ENCODE peak calls at places on chromosomes 1 and 21, in eight cellular contexts. One of them, this sample, is unnamed.

GRCh38 chr1:46030876-46031660 is 101.4 kb downstream of the PIK3R3 start:
- DNase-seq in esophagus muscularis mucosa: no peak
- DNase-seq in OCI-LY7: no peak
- DNase-seq in fibroblast of mammary gland: peak
- DNase-seq in chondrocyte: peak
- DNase-seq in fibroblast of the aortic adventitia: no peak
- DNase-seq in transverse colon: no peak
- DNase-seq in mucosa of descending colon: no peak
- DNase-seq in this sample: peak

GRCh38 chr1:228996286-228996685 is 261.0 kb downstream of the RHOU start:
- DNase-seq in esophagus muscularis mucosa: no peak
- DNase-seq in OCI-LY7: no peak
- DNase-seq in fibroblast of mammary gland: no peak
- DNase-seq in chondrocyte: no peak
- DNase-seq in fibroblast of the aortic adventitia: no peak
- DNase-seq in transverse colon: no peak
- DNase-seq in mucosa of descending colon: no peak
- DNase-seq in this sample: no peak

GRCh38 chr21:37564924-37565529 is 198.5 kb downstream of the DYRK1A start:
- DNase-seq in esophagus muscularis mucosa: peak
- DNase-seq in OCI-LY7: no peak
- DNase-seq in fibroblast of mammary gland: no peak
- DNase-seq in chondrocyte: no peak
- DNase-seq in fibroblast of the aortic adventitia: no peak
- DNase-seq in transverse colon: no peak
- DNase-seq in mucosa of descending colon: no peak
- DNase-seq in this sample: peak

GRCh38 chr1:88763649-88764406 is 79.8 kb downstream of the PKN2 start:
- DNase-seq in esophagus muscularis mucosa: no peak
- DNase-seq in OCI-LY7: no peak
- DNase-seq in fibroblast of mammary gland: peak
- DNase-seq in chondrocyte: no peak
- DNase-seq in fibroblast of the aortic adventitia: peak
- DNase-seq in transverse colon: no peak
- DNase-seq in mucosa of descending colon: no peak
- DNase-seq in this sample: no peak

GRCh38 chr21:33478182-33478581 is 1.6 kb downstream of the TMEM50B start:
- DNase-seq in esophagus muscularis mucosa: no peak
- DNase-seq in OCI-LY7: no peak
- DNase-seq in fibroblast of mammary gland: no peak
- DNase-seq in chondrocyte: no peak
- DNase-seq in fibroblast of the aortic adventitia: no peak
- DNase-seq in transverse colon: no peak
- DNase-seq in mucosa of descending colon: no peak
- DNase-seq in this sample: no peak

GRCh38 chr1:57550092-57550491 is 126.2 kb upstream of the DAB1 start:
- DNase-seq in esophagus muscularis mucosa: no peak
- DNase-seq in OCI-LY7: no peak
- DNase-seq in fibroblast of mammary gland: no peak
- DNase-seq in chondrocyte: no peak
- DNase-seq in fibroblast of the aortic adventitia: no peak
- DNase-seq in transverse colon: no peak
- DNase-seq in mucosa of descending colon: no peak
- DNase-seq in this sample: no peak

GRCh38 chr1:209569445-209570207 is 13.9 kb upstream of the CAMK1G start:
- DNase-seq in esophagus muscularis mucosa: no peak
- DNase-seq in OCI-LY7: peak
- DNase-seq in fibroblast of mammary gland: peak
- DNase-seq in chondrocyte: no peak
- DNase-seq in fibroblast of the aortic adventitia: peak
- DNase-seq in transverse colon: peak
- DNase-seq in mucosa of descending colon: peak
- DNase-seq in this sample: peak

GRCh38 chr1:112735752-112736151 is 20.6 kb upstream of the PPM1J start:
- DNase-seq in esophagus muscularis mucosa: no peak
- DNase-seq in OCI-LY7: no peak
- DNase-seq in fibroblast of mammary gland: peak
- DNase-seq in chondrocyte: no peak
- DNase-seq in fibroblast of the aortic adventitia: peak
- DNase-seq in transverse colon: no peak
- DNase-seq in mucosa of descending colon: no peak
- DNase-seq in this sample: no peak

GRCh38 chr1:223712856-223713494 is 636 bp downstream of the CAPN2 start:
- DNase-seq in esophagus muscularis mucosa: no peak
- DNase-seq in OCI-LY7: no peak
- DNase-seq in fibroblast of mammary gland: no peak
- DNase-seq in chondrocyte: no peak
- DNase-seq in fibroblast of the aortic adventitia: no peak
- DNase-seq in transverse colon: peak
- DNase-seq in mucosa of descending colon: peak
- DNase-seq in this sample: peak

GRCh38 chr1:153375511-153375910 is at the start of gene S100A12:
- DNase-seq in esophagus muscularis mucosa: no peak
- DNase-seq in OCI-LY7: no peak
- DNase-seq in fibroblast of mammary gland: peak
- DNase-seq in chondrocyte: no peak
- DNase-seq in fibroblast of the aortic adventitia: peak
- DNase-seq in transverse colon: no peak
- DNase-seq in mucosa of descending colon: no peak
- DNase-seq in this sample: peak

GRCh38 chr1:201608635-201609395 is 69.9 kb downstream of the NAV1 start:
- DNase-seq in esophagus muscularis mucosa: no peak
- DNase-seq in OCI-LY7: no peak
- DNase-seq in fibroblast of mammary gland: no peak
- DNase-seq in chondrocyte: no peak
- DNase-seq in fibroblast of the aortic adventitia: peak
- DNase-seq in transverse colon: no peak
- DNase-seq in mucosa of descending colon: no peak
- DNase-seq in this sample: no peak

GRCh38 chr1:8091691-8092090 is 65.6 kb upstream of the ERRFI1 start:
- DNase-seq in esophagus muscularis mucosa: no peak
- DNase-seq in OCI-LY7: no peak
- DNase-seq in fibroblast of mammary gland: no peak
- DNase-seq in chondrocyte: no peak
- DNase-seq in fibroblast of the aortic adventitia: peak
- DNase-seq in transverse colon: no peak
- DNase-seq in mucosa of descending colon: no peak
- DNase-seq in this sample: no peak

GRCh38 chr1:91428182-91428798 is 23.7 kb upstream of the HFM1 start:
- DNase-seq in esophagus muscularis mucosa: no peak
- DNase-seq in OCI-LY7: no peak
- DNase-seq in fibroblast of mammary gland: no peak
- DNase-seq in chondrocyte: no peak
- DNase-seq in fibroblast of the aortic adventitia: no peak
- DNase-seq in transverse colon: no peak
- DNase-seq in mucosa of descending colon: no peak
- DNase-seq in this sample: no peak

GRCh38 chr1:95699274-95699953 is 465.4 kb downstream of the RWDD3 start:
- DNase-seq in esophagus muscularis mucosa: no peak
- DNase-seq in OCI-LY7: no peak
- DNase-seq in fibroblast of mammary gland: no peak
- DNase-seq in chondrocyte: no peak
- DNase-seq in fibroblast of the aortic adventitia: no peak
- DNase-seq in transverse colon: no peak
- DNase-seq in mucosa of descending colon: no peak
- DNase-seq in this sample: no peak

GRCh38 chr1:57623039-57623790 is 199.4 kb upstream of the DAB1 start:
- DNase-seq in esophagus muscularis mucosa: no peak
- DNase-seq in OCI-LY7: no peak
- DNase-seq in fibroblast of mammary gland: no peak
- DNase-seq in chondrocyte: no peak
- DNase-seq in fibroblast of the aortic adventitia: no peak
- DNase-seq in transverse colon: no peak
- DNase-seq in mucosa of descending colon: no peak
- DNase-seq in this sample: no peak

GRCh38 chr1:38097256-38097655 is 50.7 kb upstream of the POU3F1 start:
- DNase-seq in esophagus muscularis mucosa: no peak
- DNase-seq in OCI-LY7: no peak
- DNase-seq in fibroblast of mammary gland: no peak
- DNase-seq in chondrocyte: peak
- DNase-seq in fibroblast of the aortic adventitia: no peak
- DNase-seq in transverse colon: no peak
- DNase-seq in mucosa of descending colon: no peak
- DNase-seq in this sample: no peak

GRCh38 chr1:119711804-119712341 is at the start of gene PHGDH:
- DNase-seq in esophagus muscularis mucosa: no peak
- DNase-seq in OCI-LY7: peak
- DNase-seq in fibroblast of mammary gland: peak
- DNase-seq in chondrocyte: no peak
- DNase-seq in fibroblast of the aortic adventitia: peak
- DNase-seq in transverse colon: peak
- DNase-seq in mucosa of descending colon: peak
- DNase-seq in this sample: peak

GRCh38 chr1:227320476-227320875 is 2.2 kb upstream of the CDC42BPA start:
- DNase-seq in esophagus muscularis mucosa: no peak
- DNase-seq in OCI-LY7: no peak
- DNase-seq in fibroblast of mammary gland: no peak
- DNase-seq in chondrocyte: no peak
- DNase-seq in fibroblast of the aortic adventitia: no peak
- DNase-seq in transverse colon: no peak
- DNase-seq in mucosa of descending colon: no peak
- DNase-seq in this sample: no peak

GRCh38 chr1:9416918-9417500 is 122.3 kb upstream of the SLC25A33 start:
- DNase-seq in esophagus muscularis mucosa: no peak
- DNase-seq in OCI-LY7: no peak
- DNase-seq in fibroblast of mammary gland: no peak
- DNase-seq in chondrocyte: no peak
- DNase-seq in fibroblast of the aortic adventitia: no peak
- DNase-seq in transverse colon: no peak
- DNase-seq in mucosa of descending colon: no peak
- DNase-seq in this sample: no peak

GRCh38 chr1:9419642-9420041 is 119.6 kb upstream of the SLC25A33 start:
- DNase-seq in esophagus muscularis mucosa: no peak
- DNase-seq in OCI-LY7: no peak
- DNase-seq in fibroblast of mammary gland: no peak
- DNase-seq in chondrocyte: no peak
- DNase-seq in fibroblast of the aortic adventitia: no peak
- DNase-seq in transverse colon: no peak
- DNase-seq in mucosa of descending colon: no peak
- DNase-seq in this sample: no peak

GRCh38 chr1:9420835-9421532 is 118.3 kb upstream of the SLC25A33 start:
- DNase-seq in esophagus muscularis mucosa: no peak
- DNase-seq in OCI-LY7: no peak
- DNase-seq in fibroblast of mammary gland: no peak
- DNase-seq in chondrocyte: no peak
- DNase-seq in fibroblast of the aortic adventitia: no peak
- DNase-seq in transverse colon: no peak
- DNase-seq in mucosa of descending colon: no peak
- DNase-seq in this sample: no peak

GRCh38 chr1:9417695-9418094 is 121.6 kb upstream of the SLC25A33 start:
- DNase-seq in esophagus muscularis mucosa: no peak
- DNase-seq in OCI-LY7: peak
- DNase-seq in fibroblast of mammary gland: no peak
- DNase-seq in chondrocyte: no peak
- DNase-seq in fibroblast of the aortic adventitia: no peak
- DNase-seq in transverse colon: no peak
- DNase-seq in mucosa of descending colon: no peak
- DNase-seq in this sample: no peak

GRCh38 chr1:9418851-9419250 is 120.4 kb upstream of the SLC25A33 start:
- DNase-seq in esophagus muscularis mucosa: no peak
- DNase-seq in OCI-LY7: no peak
- DNase-seq in fibroblast of mammary gland: no peak
- DNase-seq in chondrocyte: no peak
- DNase-seq in fibroblast of the aortic adventitia: no peak
- DNase-seq in transverse colon: no peak
- DNase-seq in mucosa of descending colon: no peak
- DNase-seq in this sample: no peak
- TF ChIP-seq CTCF in esophagus muscularis mucosa: no peak
- TF ChIP-seq CTCF in OCI-LY7: no peak
- TF ChIP-seq CTCF in fibroblast of mammary gland: no peak
- TF ChIP-seq CTCF in chondrocyte: no peak
- TF ChIP-seq CTCF in fibroblast of the aortic adventitia: no peak
- TF ChIP-seq CTCF in transverse colon: no peak
- TF ChIP-seq CTCF in mucosa of descending colon: no peak
- TF ChIP-seq CTCF in this sample: no peak

GRCh38 chr1:18234790-18235242 is 127.2 kb downstream of the IGSF21 start:
- DNase-seq in esophagus muscularis mucosa: no peak
- DNase-seq in OCI-LY7: peak
- DNase-seq in fibroblast of mammary gland: peak
- DNase-seq in chondrocyte: no peak
- DNase-seq in fibroblast of the aortic adventitia: peak
- DNase-seq in transverse colon: peak
- DNase-seq in mucosa of descending colon: no peak
- DNase-seq in this sample: peak
- TF ChIP-seq CTCF in esophagus muscularis mucosa: peak
- TF ChIP-seq CTCF in OCI-LY7: peak
- TF ChIP-seq CTCF in fibroblast of mammary gland: peak
- TF ChIP-seq CTCF in chondrocyte: peak
- TF ChIP-seq CTCF in fibroblast of the aortic adventitia: peak
- TF ChIP-seq CTCF in transverse colon: peak
- TF ChIP-seq CTCF in mucosa of descending colon: peak
- TF ChIP-seq CTCF in this sample: peak

GRCh38 chr1:162676087-162676486 is 43.8 kb downstream of the DDR2 start:
- DNase-seq in esophagus muscularis mucosa: no peak
- DNase-seq in OCI-LY7: no peak
- DNase-seq in fibroblast of mammary gland: peak
- DNase-seq in chondrocyte: no peak
- DNase-seq in fibroblast of the aortic adventitia: peak
- DNase-seq in transverse colon: no peak
- DNase-seq in mucosa of descending colon: no peak
- DNase-seq in this sample: peak
- TF ChIP-seq CTCF in esophagus muscularis mucosa: no peak
- TF ChIP-seq CTCF in OCI-LY7: no peak
- TF ChIP-seq CTCF in fibroblast of mammary gland: no peak
- TF ChIP-seq CTCF in chondrocyte: no peak
- TF ChIP-seq CTCF in fibroblast of the aortic adventitia: no peak
- TF ChIP-seq CTCF in transverse colon: no peak
- TF ChIP-seq CTCF in mucosa of descending colon: no peak
- TF ChIP-seq CTCF in this sample: no peak

GRCh38 chr1:232602622-232603021 is 27.3 kb downstream of the SIPA1L2 start:
- DNase-seq in esophagus muscularis mucosa: no peak
- DNase-seq in OCI-LY7: peak
- DNase-seq in fibroblast of mammary gland: no peak
- DNase-seq in chondrocyte: no peak
- DNase-seq in fibroblast of the aortic adventitia: no peak
- DNase-seq in transverse colon: no peak
- DNase-seq in mucosa of descending colon: no peak
- DNase-seq in this sample: no peak
- TF ChIP-seq CTCF in esophagus muscularis mucosa: no peak
- TF ChIP-seq CTCF in OCI-LY7: peak
- TF ChIP-seq CTCF in fibroblast of mammary gland: peak
- TF ChIP-seq CTCF in chondrocyte: peak
- TF ChIP-seq CTCF in fibroblast of the aortic adventitia: peak
- TF ChIP-seq CTCF in transverse colon: peak
- TF ChIP-seq CTCF in mucosa of descending colon: no peak
- TF ChIP-seq CTCF in this sample: no peak

DNA sequence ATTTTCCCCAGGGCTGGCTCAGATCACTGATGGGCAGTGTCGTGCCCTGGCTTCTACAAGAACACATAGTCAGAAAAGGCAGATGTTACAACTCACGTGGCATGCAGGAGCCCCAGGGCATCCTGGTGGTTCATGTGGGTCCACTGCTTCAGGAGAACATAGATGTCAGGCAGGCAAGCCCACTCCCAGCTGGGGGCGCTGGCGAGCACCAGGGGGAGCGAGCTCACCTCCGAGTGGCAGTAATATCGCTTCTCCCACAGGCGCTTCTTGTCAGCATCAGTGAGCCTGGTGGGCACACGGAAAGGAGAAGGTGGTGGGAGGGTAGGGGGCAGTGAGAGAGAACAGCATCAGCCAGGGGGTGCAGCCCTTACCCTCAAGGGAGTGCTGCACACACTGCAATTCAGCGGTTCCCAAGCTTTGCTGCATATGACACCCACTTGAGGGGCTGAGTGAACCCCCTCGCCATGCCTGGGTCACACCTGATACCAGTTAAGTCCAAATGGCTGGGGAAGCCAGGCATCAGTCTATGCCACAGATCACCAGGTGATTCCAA is 34.3 kb upstream of the PPP1R15B start:
- DNase-seq in esophagus muscularis mucosa: no peak
- DNase-seq in OCI-LY7: peak
- DNase-seq in fibroblast of mammary gland: no peak
- DNase-seq in chondrocyte: no peak
- DNase-seq in fibroblast of the aortic adventitia: peak
- DNase-seq in transverse colon: peak
- DNase-seq in mucosa of descending colon: peak
- DNase-seq in this sample: peak
- TF ChIP-seq CTCF in esophagus muscularis mucosa: no peak
- TF ChIP-seq CTCF in OCI-LY7: no peak
- TF ChIP-seq CTCF in fibroblast of mammary gland: peak
- TF ChIP-seq CTCF in chondrocyte: no peak
- TF ChIP-seq CTCF in fibroblast of the aortic adventitia: peak
- TF ChIP-seq CTCF in transverse colon: peak
- TF ChIP-seq CTCF in mucosa of descending colon: no peak
- TF ChIP-seq CTCF in this sample: no peak